ENCODE peak calls at places on chromosomes 2 and 18, in four cellular contexts. G is tibial nerve, F is pancreas, T is uterus. J is an unnamed sample.
A peak's percentile ranks its signal among the peaks of the same experiment; 100 is the strongest.

GRCh38 chr2:8495189-8495855 is 186.5 kb upstream of the ID2 start:
- DNase-seq in G (no peak), F (no peak), T (no peak), J (no peak)

GRCh38 chr18:69401475-69402218 is 959 bp downstream of the DOK6 start:
- DNase-seq in G (no peak), F (no peak), T (no peak), J (peak; percentile 30)

GRCh38 chr18:73793386-73793785 is 354.2 kb downstream of the FBXO15 start:
- DNase-seq in G (no peak), F (no peak), T (no peak), J (peak; percentile 52)

GRCh38 chr2:126894585-126895182 is 4.0 kb upstream of the TEX51 start:
- DNase-seq in G (no peak), F (no peak), T (peak; percentile 3), J (no peak)

GRCh38 chr2:235641333-235641732 is 147.5 kb downstream of the AGAP1 start:
- DNase-seq in G (no peak), F (no peak), T (no peak), J (peak; percentile 56)

GRCh38 chr2:2286592-2286991 is 44.5 kb downstream of the MYT1L start:
- DNase-seq in G (no peak), F (no peak), T (no peak), J (no peak)

GRCh38 chr2:158745067-158745865 is 49.9 kb upstream of the DAPL1 start:
- DNase-seq in G (no peak), F (peak; percentile 26), T (peak; percentile 58), J (peak; percentile 82)

GRCh38 chr2:61210332-61210981 is 48.5 kb downstream of the C2orf74 start:
- DNase-seq in G (no peak), F (no peak), T (no peak), J (peak; percentile 89)

GRCh38 chr2:4673025-4673489 is 969.7 kb downstream of the DCDC2C start:
- DNase-seq in G (no peak), F (no peak), T (no peak), J (no peak)

GRCh38 chr18:24011095-24011917 is 3.2 kb upstream of the TTC39C start:
- DNase-seq in G (no peak), F (no peak), T (no peak), J (no peak)

GRCh38 chr2:74201596-74201995 is 3.2 kb downstream of the MTHFD2 start:
- DNase-seq in G (no peak), F (no peak), T (peak; percentile 67), J (peak; percentile 64)

GRCh38 chr2:12005886-12006681 is 259.7 kb downstream of the LPIN1 start:
- DNase-seq in G (no peak), F (peak; percentile 48), T (no peak), J (no peak)

GRCh38 chr2:217231212-217231611 is 371.3 kb upstream of the TNP1 start:
- DNase-seq in G (no peak), F (no peak), T (no peak), J (peak; percentile 47)

GRCh38 chr2:174490032-174490431 is 3.2 kb upstream of the GPR155 start:
- DNase-seq in G (no peak), F (no peak), T (no peak), J (no peak)
- H3K4me3 ChIP-seq in G (no peak overlapping the region), F (no peak overlapping the region), T (no peak overlapping the region), J (no peak overlapping the region)

GRCh38 chr2:20044778-20045177 is 6.7 kb downstream of the LAPTM4A start:
- DNase-seq in G (no peak), F (no peak), T (no peak), J (no peak)

GRCh38 chr2:20037660-20038059 is 13.8 kb downstream of the LAPTM4A start:
- DNase-seq in G (no peak), F (no peak), T (no peak), J (no peak)

GRCh38 chr2:20040489-20041172 is 10.8 kb downstream of the LAPTM4A start:
- DNase-seq in G (no peak), F (no peak), T (no peak), J (peak; percentile 58)

GRCh38 chr2:20042531-20042930 is 8.9 kb downstream of the LAPTM4A start:
- DNase-seq in G (no peak), F (no peak), T (no peak), J (peak; percentile 65)
- H3K4me3 ChIP-seq in G (no peak overlapping the region), F (no peak overlapping the region), T (no peak overlapping the region), J (no peak overlapping the region)

GRCh38 chr2:37564356-37564755 is 107.1 kb downstream of the CDC42EP3 start:
- DNase-seq in G (no peak), F (no peak), T (no peak), J (no peak)
- H3K4me3 ChIP-seq in G (no peak overlapping the region), F (no peak overlapping the region), T (no peak overlapping the region), J (no peak overlapping the region)

GRCh38 chr2:238787507-238787906 is 60.4 kb upstream of the TWIST2 start:
- DNase-seq in G (no peak), F (no peak), T (no peak), J (no peak)
- H3K4me3 ChIP-seq in G (no peak overlapping the region), F (no peak overlapping the region), T (no peak overlapping the region), J (no peak overlapping the region)

GRCh38 chr2:172101008-172101706 is 1.5 kb downstream of the DLX2 start:
- DNase-seq in G (no peak), F (no peak), T (no peak), J (no peak)
- H3K4me3 ChIP-seq in G (no peak overlapping the region), F (no peak overlapping the region), T (no peak overlapping the region), J (peak overlapping the region; percentile 63)

GRCh38 chr2:75243219-75243618 is 43.9 kb upstream of the TACR1 start:
- DNase-seq in G (no peak), F (no peak), T (no peak), J (no peak)

GRCh38 chr2:75237296-75237695 is 38.0 kb upstream of the TACR1 start:
- DNase-seq in G (no peak), F (no peak), T (no peak), J (no peak)

GRCh38 chr2:75241696-75242095 is 42.4 kb upstream of the TACR1 start:
- DNase-seq in G (no peak), F (no peak), T (no peak), J (peak; percentile 43)

GRCh38 chr2:75233965-75234364 is 34.6 kb upstream of the TACR1 start:
- DNase-seq in G (no peak), F (no peak), T (no peak), J (no peak)

DNA sequence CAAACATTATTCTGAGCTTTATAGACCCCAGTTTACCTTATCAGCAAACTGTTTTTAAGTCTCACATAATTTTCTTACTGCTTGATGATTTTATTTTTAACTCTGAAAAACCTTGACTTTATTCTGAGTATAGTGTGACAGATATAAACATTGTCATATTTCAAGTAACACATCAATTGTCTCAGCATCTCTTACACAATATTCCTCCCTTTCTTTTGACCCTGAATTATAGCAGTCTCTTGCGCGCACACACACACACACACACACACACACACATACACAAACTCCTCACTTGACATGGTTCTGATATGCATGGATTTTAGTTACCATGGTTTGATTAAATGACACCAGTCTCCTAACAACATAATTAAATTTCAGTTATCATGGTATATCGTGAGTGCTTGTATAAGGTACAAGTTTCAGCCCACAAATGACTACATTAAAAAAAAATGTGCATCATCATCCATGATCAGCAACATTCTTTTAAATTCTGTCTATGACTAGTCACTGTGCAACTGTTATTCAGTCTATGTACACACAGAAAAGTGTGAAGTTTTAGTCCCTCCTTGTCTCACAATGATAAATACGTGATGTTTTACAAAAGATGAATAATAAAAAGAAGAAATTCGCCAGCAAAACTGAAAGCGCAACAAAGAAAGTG is 39.5 kb upstream of the TACR1 start:
- DNase-seq in G (no peak), F (no peak), T (no peak), J (peak; percentile 93)
- H3K4me3 ChIP-seq in G (no peak overlapping the region), F (no peak overlapping the region), T (no peak overlapping the region), J (no peak overlapping the region)

J was measured in cardiac fibroblast.